ENCODE peak calls at places on chromosomes 7 and 10, in six cellular contexts. M is skeletal muscle cell; V is adipocyte; A is heart right ventricle; L is CD8-positive, alpha-beta T cell; K is SJCRH30. R is an unnamed sample.

GRCh38 chr10:80371462-80371861 is 14.9 kb downstream of the DYDC2 start:
- DNase-seq in M (no peak), V (no peak), A (no peak), L (no peak), K (no peak), R (no peak)

GRCh38 chr10:34866848-34867247 is 51.8 kb upstream of the PARD3 start:
- DNase-seq in M (no peak), V (no peak), A (no peak), L (no peak), K (peak), R (no peak)

GRCh38 chr10:83050815-83051214 is 1088.5 kb upstream of the GHITM start:
- DNase-seq in M (no peak), V (no peak), A (no peak), L (no peak), K (no peak), R (no peak)

GRCh38 chr7:43954524-43955228 is 28.4 kb downstream of the UBE2D4 start:
- DNase-seq in M (peak), V (peak), A (no peak), L (no peak), K (peak), R (no peak)

GRCh38 chr10:79071535-79071923 is 2.8 kb downstream of the ZMIZ1 start:
- DNase-seq in M (no peak), V (no peak), A (no peak), L (no peak), K (peak), R (no peak)

GRCh38 chr7:70925411-70926115 is 206.4 kb upstream of the GALNT17 start:
- DNase-seq in M (no peak), V (no peak), A (no peak), L (no peak), K (no peak), R (no peak)

GRCh38 chr7:143884978-143885559 is 16.9 kb downstream of the TCAF1 start:
- DNase-seq in M (no peak), V (peak), A (peak), L (no peak), K (no peak), R (peak)

GRCh38 chr7:36304099-36304425 is 85.6 kb upstream of the ANLN start:
- DNase-seq in M (no peak), V (no peak), A (no peak), L (no peak), K (no peak), R (no peak)

GRCh38 chr10:101060036-101060950 is 1.5 kb upstream of the KAZALD1 start:
- DNase-seq in M (peak), V (peak), A (peak), L (peak), K (peak), R (peak)

GRCh38 chr7:75614390-75614789 is 122.3 kb downstream of the SPDYE5 start:
- DNase-seq in M (no peak), V (no peak), A (no peak), L (no peak), K (no peak), R (no peak)

GRCh38 chr7:5773661-5774086 is 7.8 kb downstream of the RNF216 start:
- DNase-seq in M (peak), V (peak), A (no peak), L (peak), K (peak), R (no peak)

GRCh38 chr7:141390339-141390738 is 160.9 kb upstream of the AGK start:
- DNase-seq in M (no peak), V (no peak), A (no peak), L (no peak), K (no peak), R (no peak)

GRCh38 chr7:151518105-151518780 is 1.5 kb downstream of the RHEB start:
- DNase-seq in M (no peak), V (peak), A (peak), L (peak), K (peak), R (peak)

GRCh38 chr10:60606343-60607080 is 171.8 kb upstream of the CDK1 start:
- DNase-seq in M (peak), V (peak), A (no peak), L (no peak), K (no peak), R (no peak)

GRCh38 chr7:6556196-6556595 is 4.9 kb upstream of the GRID2IP start:
- DNase-seq in M (no peak), V (no peak), A (no peak), L (no peak), K (no peak), R (no peak)

GRCh38 chr10:32961892-32962369 is 3.9 kb upstream of the ITGB1 start:
- DNase-seq in M (peak), V (peak), A (no peak), L (no peak), K (no peak), R (no peak)